ENCODE peak calls at places on chromosomes 6 and 20, in five cellular contexts. K is tibial artery, R is Karpas-422, J is A549, B is DND-41. C is an unnamed sample. For H3K4me1, the result is how much of the 10 kb centered on the place peaks cover.

GRCh38 chr20:38260378-38261053 is at the start of gene KIAA1755:
- DNase-seq in K (no peak), R (no peak), J (no peak), B (no peak), C (no peak)

GRCh38 chr20:20466341-20466879 is 98.5 kb downstream of the INSM1 start:
- DNase-seq in K (no peak), R (peak), J (no peak), B (peak), C (no peak)

GRCh38 chr20:34669094-34669493 is 7.8 kb downstream of the PIGU start:
- DNase-seq in K (no peak), R (no peak), J (no peak), B (no peak), C (no peak)

GRCh38 chr20:19937651-19938420 is 79.3 kb upstream of the NAA20 start:
- DNase-seq in K (no peak), R (no peak), J (no peak), B (peak), C (no peak)

GRCh38 chr20:54497931-54498718 is 22.7 kb downstream of the DOK5 start:
- DNase-seq in K (no peak), R (no peak), J (no peak), B (no peak), C (peak)

GRCh38 chr6:75941509-75941908 is 131.0 kb downstream of the IMPG1 start:
- DNase-seq in K (no peak), R (no peak), J (no peak), B (no peak), C (no peak)

GRCh38 chr20:37598101-37598530 is 70.4 kb upstream of the BLCAP start:
- DNase-seq in K (no peak), R (no peak), J (no peak), B (no peak), C (peak)

GRCh38 chr6:152916035-152916434 is 66.8 kb downstream of the FBXO5 start:
- DNase-seq in K (no peak), R (no peak), J (no peak), B (no peak), C (no peak)

GRCh38 chr6:161941565-161941964 is 667.7 kb upstream of the AGPAT4 start:
- DNase-seq in K (no peak), R (no peak), J (no peak), B (no peak), C (no peak)

GRCh38 chr6:16486661-16487060 is 248.3 kb downstream of the GMPR start:
- DNase-seq in K (no peak), R (no peak), J (no peak), B (no peak), C (no peak)

GRCh38 chr20:61480158-61480825 is 228.2 kb downstream of the CDH4 start:
- DNase-seq in K (no peak), R (no peak), J (no peak), B (no peak), C (no peak)

GRCh38 chr6:33600761-33601160 is 20.4 kb upstream of the ITPR3 start:
- DNase-seq in K (no peak), R (no peak), J (no peak), B (no peak), C (no peak)

GRCh38 chr6:109356237-109356636 is 26.0 kb downstream of the CD164 start:
- DNase-seq in K (no peak), R (no peak), J (no peak), B (no peak), C (no peak)

GRCh38 chr20:42652261-42652660 is 537.4 kb downstream of the PTPRT start:
- DNase-seq in K (no peak), R (no peak), J (no peak), B (no peak), C (no peak)

GRCh38 chr6:128557086-128557485 is 36.7 kb upstream of the PTPRK start:
- DNase-seq in K (no peak), R (no peak), J (no peak), B (no peak), C (no peak)

GRCh38 chr20:21102691-21103311 is 3.4 kb downstream of the LINC00237 start:
- DNase-seq in K (peak), R (peak), J (no peak), B (no peak), C (no peak)

GRCh38 chr6:113654396-113654795 is 202.7 kb upstream of the MARCKS start:
- DNase-seq in K (peak), R (no peak), J (peak), B (no peak), C (no peak)

GRCh38 chr6:22157233-22157632 is 139.6 kb downstream of the PRL start:
- DNase-seq in K (no peak), R (no peak), J (no peak), B (no peak), C (no peak)

GRCh38 chr6:143579703-143580102 is 68.2 kb upstream of the FUCA2 start:
- DNase-seq in K (peak), R (no peak), J (no peak), B (no peak), C (no peak)

GRCh38 chr20:17909745-17910345 is 58.7 kb downstream of the SNX5 start:
- DNase-seq in K (no peak), R (no peak), J (no peak), B (no peak), C (no peak)

GRCh38 chr6:141103246-141103645 is 1029.5 kb upstream of the GJE1 start:
- DNase-seq in K (no peak), R (no peak), J (no peak), B (no peak), C (peak)

GRCh38 chr6:96013531-96013930 is 2.2 kb upstream of the FUT9 start:
- DNase-seq in K (no peak), R (no peak), J (no peak), B (no peak), C (no peak)

GRCh38 chr6:70270287-70271005 is 32.4 kb downstream of the COL9A1 start:
- DNase-seq in K (no peak), R (no peak), J (no peak), B (no peak), C (peak)

GRCh38 chr6:166562726-166563125 is 23.8 kb downstream of the RAMACL start:
- DNase-seq in K (no peak), R (no peak), J (no peak), B (no peak), C (no peak)

GRCh38 chr6:46254331-46254730 is 83.6 kb upstream of the ENPP5 start:
- DNase-seq in K (no peak), R (no peak), J (no peak), B (no peak), C (no peak)

GRCh38 chr6:150753404-150754184 is 111.9 kb upstream of the MTHFD1L start:
- DNase-seq in K (no peak), R (no peak), J (no peak), B (no peak), C (peak)

GRCh38 chr6:53998293-53998692 is 113.0 kb upstream of the MLIP start:
- DNase-seq in K (no peak), R (no peak), J (no peak), B (no peak), C (no peak)

GRCh38 chr20:45211569-45212474 is 5.0 kb downstream of the SEMG1 start:
- DNase-seq in K (no peak), R (no peak), J (no peak), B (no peak), C (no peak)

GRCh38 chr6:35485402-35485877 is 11.4 kb downstream of the TEAD3 start:
- DNase-seq in K (no peak), R (no peak), J (no peak), B (no peak), C (no peak)

GRCh38 chr20:59515013-59515905 is 89.1 kb upstream of the PHACTR3 start:
- DNase-seq in K (peak), R (no peak), J (peak), B (no peak), C (peak)

GRCh38 chr20:45816951-45817651 is 4.7 kb downstream of the UBE2C start:
- DNase-seq in K (no peak), R (no peak), J (no peak), B (no peak), C (no peak)

GRCh38 chr6:3307436-3307835 is 48.7 kb downstream of the PSMG4 start:
- DNase-seq in K (no peak), R (no peak), J (no peak), B (no peak), C (no peak)

GRCh38 chr6:93644611-93645010 is 225.3 kb upstream of the EPHA7 start:
- DNase-seq in K (no peak), R (no peak), J (no peak), B (no peak), C (no peak)

GRCh38 chr6:89927788-89928565 is 33.7 kb downstream of the GJA10 start:
- DNase-seq in K (no peak), R (no peak), J (no peak), B (no peak), C (no peak)

GRCh38 chr6:29602564-29603361 is 17.8 kb downstream of the OR2H2 start:
- DNase-seq in K (no peak), R (peak), J (peak), B (peak), C (peak)

GRCh38 chr6:46947497-46947896 is 25.8 kb upstream of the ADGRF5 start:
- DNase-seq in K (no peak), R (no peak), J (no peak), B (no peak), C (no peak)

GRCh38 chr6:114735118-114735730 is 392.4 kb upstream of the HS3ST5 start:
- DNase-seq in K (no peak), R (no peak), J (no peak), B (no peak), C (no peak)

DNA sequence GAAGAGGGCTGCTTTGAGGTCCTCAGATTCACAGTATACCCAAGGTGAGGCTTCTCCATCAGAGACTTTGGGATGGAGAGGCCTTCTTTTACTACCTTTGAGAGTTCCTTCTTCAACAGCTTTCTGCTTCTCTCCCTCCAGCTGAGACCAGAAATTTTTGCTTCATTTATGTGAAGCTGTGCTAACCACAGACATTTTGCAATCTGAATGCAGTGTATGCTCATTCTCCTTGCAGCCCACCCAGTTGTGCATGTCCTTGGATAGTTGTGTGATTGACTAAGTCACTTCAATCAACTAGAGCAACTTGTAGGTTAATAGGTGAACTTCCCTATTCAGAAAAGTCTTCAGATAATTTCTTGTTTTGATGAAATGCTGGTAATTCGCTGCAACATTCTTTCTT is 20.1 kb downstream of the DCBLD1 start:
- DNase-seq in K (no peak), R (no peak), J (no peak), B (no peak), C (no peak)
- H3K4me1 ChIP-seq in K (under half), R (under half), J (half or more), B (under half), C (under half)

DNA sequence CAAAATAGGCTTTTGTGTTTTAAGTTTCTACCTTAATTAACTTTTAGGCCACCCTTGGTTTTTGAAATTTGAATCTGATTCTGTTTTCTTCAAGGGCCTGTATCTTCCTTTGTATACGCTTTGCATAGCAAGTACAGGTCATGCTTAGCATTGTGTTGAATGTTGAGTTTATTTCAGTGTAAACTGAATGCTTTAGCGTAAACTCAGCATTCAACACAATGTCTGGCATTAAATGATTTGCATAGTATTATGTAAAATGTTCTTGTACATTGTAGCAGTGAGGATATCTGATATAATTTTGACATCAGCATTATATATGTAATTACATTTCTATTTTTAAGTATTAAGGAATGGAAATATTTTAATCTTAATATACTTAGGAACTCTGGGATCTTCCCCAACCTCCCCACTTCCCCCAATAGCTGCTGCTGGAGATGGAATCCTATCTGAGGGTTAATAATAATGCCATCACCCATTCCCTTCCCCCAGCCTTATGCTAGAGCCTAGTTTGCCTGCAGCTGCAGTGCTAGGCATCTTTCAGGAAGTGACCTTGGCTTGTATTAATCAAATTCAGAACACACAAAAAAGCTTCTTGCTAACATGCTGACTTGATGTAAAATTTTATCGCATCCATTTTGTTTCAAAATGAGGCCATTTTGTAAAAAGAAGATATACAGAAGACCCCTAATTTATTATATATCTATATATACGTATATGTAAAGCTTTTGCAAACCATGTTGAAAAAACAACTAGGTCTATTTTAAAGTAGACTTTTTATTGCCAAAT is 73.1 kb downstream of the NCOA3 start:
- DNase-seq in K (no peak), R (peak), J (peak), B (peak), C (no peak)
- H3K4me1 ChIP-seq in K (half or more), R (half or more), J (half or more), B (under half), C (under half)

GRCh38 chr6:37131104-37131959 is 38.6 kb upstream of the PIM1 start:
- DNase-seq in K (peak), R (no peak), J (peak), B (no peak), C (no peak)

GRCh38 chr6:37134622-37135191 is 35.2 kb upstream of the PIM1 start:
- DNase-seq in K (peak), R (no peak), J (peak), B (no peak), C (no peak)

GRCh38 chr6:37127961-37128862 is 41.7 kb upstream of the PIM1 start:
- DNase-seq in K (no peak), R (no peak), J (no peak), B (no peak), C (no peak)

GRCh38 chr6:37130704-37131103 is 39.2 kb upstream of the PIM1 start:
- DNase-seq in K (peak), R (no peak), J (no peak), B (no peak), C (no peak)

DNA sequence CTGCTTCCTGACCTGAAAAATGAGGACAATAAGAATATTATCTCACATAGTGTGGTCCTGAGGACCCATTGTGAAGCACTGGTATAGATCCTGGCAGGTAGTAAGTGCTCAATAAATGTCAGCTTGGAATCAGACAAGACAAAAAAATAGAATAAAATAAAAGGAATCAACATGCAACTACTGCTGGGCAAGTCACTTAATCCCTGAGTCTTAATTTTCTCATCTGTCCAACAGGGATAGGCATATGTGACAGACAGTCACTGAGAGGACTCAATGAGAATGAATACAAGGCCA is 38.0 kb upstream of the PIM1 start:
- DNase-seq in K (no peak), R (no peak), J (no peak), B (no peak), C (no peak)
- H3K4me1 ChIP-seq in K (half or more), R (under half), J (half or more), B (under half), C (under half)

GRCh38 chr6:136087986-136088385 is 162.1 kb downstream of the MTFR2 start:
- DNase-seq in K (no peak), R (no peak), J (no peak), B (no peak), C (no peak)

GRCh38 chr6:136084403-136084802 is 165.7 kb downstream of the MTFR2 start:
- DNase-seq in K (no peak), R (no peak), J (no peak), B (no peak), C (no peak)

GRCh38 chr6:136085370-136086115 is 164.6 kb downstream of the MTFR2 start:
- DNase-seq in K (no peak), R (no peak), J (no peak), B (no peak), C (no peak)

GRCh38 chr6:136088693-136089092 is 161.4 kb downstream of the MTFR2 start:
- DNase-seq in K (no peak), R (no peak), J (no peak), B (no peak), C (no peak)

GRCh38 chr6:136086686-136087085 is 163.4 kb downstream of the MTFR2 start:
- DNase-seq in K (no peak), R (no peak), J (no peak), B (no peak), C (no peak)
- H3K4me1 ChIP-seq in K (under half), R (under half), J (half or more), B (under half), C (under half)

GRCh38 chr6:117446851-117447250 is 21.1 kb upstream of the ROS1 start:
- DNase-seq in K (no peak), R (no peak), J (no peak), B (no peak), C (no peak)
- H3K4me1 ChIP-seq in K (under half), R (under half), J (half or more), B (under half), C (under half)

GRCh38 chr6:13765570-13765969 is 48.8 kb downstream of the MCUR1 start:
- DNase-seq in K (no peak), R (no peak), J (no peak), B (no peak), C (no peak)
- H3K4me1 ChIP-seq in K (half or more), R (under half), J (under half), B (half or more), C (under half)

GRCh38 chr6:111687652-111688051 is 82.0 kb upstream of the TRAF3IP2 start:
- DNase-seq in K (no peak), R (peak), J (no peak), B (no peak), C (no peak)
- H3K4me1 ChIP-seq in K (under half), R (under half), J (under half), B (under half), C (under half)

DNA sequence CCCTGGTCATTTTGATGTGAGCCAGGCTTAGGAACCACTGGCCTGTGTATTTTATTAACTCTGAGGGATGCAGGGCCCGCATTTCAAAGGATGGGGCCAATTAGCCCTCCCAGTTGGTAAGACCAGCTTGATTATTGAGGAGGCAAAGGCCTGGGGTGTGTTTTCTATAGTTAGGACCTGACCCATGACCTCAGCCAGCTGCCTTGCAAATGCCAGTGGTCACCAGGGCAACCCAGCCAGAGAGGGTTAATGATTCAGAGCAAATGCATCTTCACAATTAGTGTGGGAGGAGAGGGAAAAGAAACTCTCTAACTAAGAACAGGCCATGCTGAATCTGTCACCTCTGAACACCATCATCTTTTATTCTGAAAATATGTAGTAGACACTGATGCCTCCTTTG is 835.4 kb downstream of the MAFB start:
- DNase-seq in K (no peak), R (no peak), J (no peak), B (no peak), C (no peak)
- H3K4me1 ChIP-seq in K (under half), R (under half), J (under half), B (under half), C (under half)

DNA sequence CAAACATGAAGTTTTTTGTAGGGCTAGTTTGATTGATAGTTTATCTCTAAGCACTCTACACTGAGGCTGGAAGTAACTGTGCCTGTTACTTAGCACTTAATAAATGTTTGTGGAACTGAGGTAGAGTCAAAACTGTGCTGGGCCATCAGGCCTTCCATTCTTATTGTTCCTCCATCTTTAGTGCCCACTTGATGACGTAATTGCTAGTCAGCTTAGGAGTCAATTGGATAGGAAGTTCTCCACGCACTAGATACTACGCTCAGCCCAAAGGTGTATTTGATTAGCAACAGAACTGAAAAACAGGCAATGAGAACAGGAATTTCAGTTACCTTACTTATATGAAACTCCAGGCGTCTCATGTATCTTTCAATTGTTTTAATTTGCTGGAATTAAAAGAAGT is 67.0 kb downstream of the RIPOR2 start:
- DNase-seq in K (no peak), R (no peak), J (no peak), B (no peak), C (no peak)
- H3K4me1 ChIP-seq in K (under half), R (half or more), J (under half), B (under half), C (under half)

DNA sequence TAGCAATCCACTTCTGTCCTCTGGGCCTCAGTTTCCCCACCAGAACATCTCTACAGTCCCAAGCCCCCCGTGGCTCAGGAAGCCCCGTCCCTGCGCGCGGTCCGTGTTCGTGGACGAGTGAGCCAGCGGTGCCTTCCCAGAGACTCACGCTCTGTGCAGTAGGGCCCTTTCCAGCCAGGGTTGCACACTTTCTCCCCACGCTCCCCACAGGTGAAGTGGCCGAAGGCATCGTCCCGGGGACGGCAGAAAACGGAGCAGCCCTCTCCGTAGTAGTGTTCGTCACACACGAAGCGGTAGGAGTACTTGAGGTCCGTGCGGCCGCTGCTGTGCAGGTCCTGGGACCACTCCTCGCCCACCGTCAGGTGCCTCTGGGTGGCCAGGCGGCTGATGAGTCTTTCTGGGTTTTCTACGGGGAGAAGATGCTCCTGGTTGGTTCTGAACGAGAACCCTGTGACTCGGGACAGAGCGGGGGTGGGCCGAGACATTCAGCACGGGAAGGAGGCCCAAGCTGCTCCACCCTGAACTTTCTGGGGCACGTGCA is 2.7 kb downstream of the DLL1 start:
- DNase-seq in K (no peak), R (no peak), J (no peak), B (no peak), C (no peak)
- H3K4me1 ChIP-seq in K (under half), R (under half), J (under half), B (under half), C (under half)

C was measured in HAP-1.